ENCODE peak calls at places on chromosome 17, in ten cellular contexts. L, D, O, C, B, P, S, N, T and U are unnamed samples.

GRCh38 chr17:60671482-60671881 is 6.2 kb upstream of the BCAS3 start:
- DNase-seq in L (no peak), D (no peak), O (no peak), C (no peak), B (no peak), P (no peak), S (no peak), N (no peak), T (no peak), U (peak)

GRCh38 chr17:78075545-78075944 is 53.0 kb downstream of the TMC6 start:
- DNase-seq in L (no peak), D (peak), O (no peak), C (no peak), B (no peak), P (no peak), S (no peak), N (no peak), T (no peak), U (no peak)

GRCh38 chr17:80959330-80960036 is 32.2 kb upstream of the CHMP6 start:
- DNase-seq in L (no peak), D (peak), O (no peak), C (no peak), B (no peak), P (peak), S (no peak), N (no peak), T (no peak), U (peak)

GRCh38 chr17:51630101-51630671 is 369.8 kb downstream of the UTP18 start:
- DNase-seq in L (no peak), D (no peak), O (no peak), C (no peak), B (no peak), P (no peak), S (no peak), N (no peak), T (no peak), U (no peak)

GRCh38 chr17:47188799-47189731 is at the start of gene CDC27:
- DNase-seq in L (peak), D (peak), O (peak), C (peak), B (peak), P (peak), S (peak), N (peak), T (peak), U (peak)

GRCh38 chr17:556431-556995 is 158.1 kb downstream of the VPS53 start:
- DNase-seq in L (no peak), D (no peak), O (no peak), C (no peak), B (no peak), P (no peak), S (no peak), N (no peak), T (no peak), U (no peak)

GRCh38 chr17:2936771-2937321 is 126.6 kb downstream of the OR1D5 start:
- DNase-seq in L (no peak), D (no peak), O (no peak), C (no peak), B (no peak), P (no peak), S (no peak), N (no peak), T (no peak), U (no peak)

GRCh38 chr17:74402070-74402469 is 29.8 kb upstream of the GPRC5C start:
- DNase-seq in L (no peak), D (no peak), O (no peak), C (no peak), B (no peak), P (no peak), S (no peak), N (no peak), T (no peak), U (no peak)

GRCh38 chr17:4852504-4853075 is 19.4 kb downstream of the MINK1 start:
- DNase-seq in L (no peak), D (no peak), O (no peak), C (no peak), B (no peak), P (no peak), S (no peak), N (peak), T (no peak), U (no peak)